ENCODE peak calls at places on chromosomes 6 and 20, in seven cellular contexts. V, P, I, Q, K, O and G are unnamed samples.

GRCh38 chr6:71072508-71072907 is 115.6 kb upstream of the B3GAT2 start:
- DNase-seq in K (no peak), O (no peak), I (no peak), V (no peak), Q (no peak), P (no peak), G (no peak)

GRCh38 chr6:49462599-49462926 is 490 bp downstream of the MMUT start:
- DNase-seq in V (no peak), K (no peak), I (no peak), Q (no peak), O (no peak), P (no peak), G (peak; percentile 19)

GRCh38 chr20:5696011-5696559 is 54.1 kb upstream of the SHLD1 start:
- DNase-seq in O (no peak), V (no peak), P (no peak), I (no peak), Q (no peak), K (no peak), G (no peak)

GRCh38 chr20:62759981-62760431 is 36.3 kb upstream of the MRGBP start:
- DNase-seq in K (no peak), I (no peak), O (no peak), V (no peak), P (no peak), Q (no peak), G (no peak)

GRCh38 chr20:19662638-19662995 is 95.4 kb upstream of the RIN2 start:
- DNase-seq in K (no peak), V (no peak), O (no peak), P (no peak), I (no peak), Q (no peak), G (no peak)

GRCh38 chr20:31869942-31870702 is at the start of the genes DUSP15 and TTLL9:
- DNase-seq in V (no peak), P (no peak), O (peak; percentile 39), Q (no peak), K (no peak), I (no peak), G (peak; percentile 64)

GRCh38 chr6:142361765-142362540 is 60.1 kb downstream of the ADGRG6 start:
- DNase-seq in P (no peak), I (no peak), V (no peak), O (no peak), Q (no peak), K (no peak), G (no peak)

GRCh38 chr6:1477432-1478090 is 88.2 kb downstream of the FOXF2 start:
- DNase-seq in I (no peak), Q (no peak), V (no peak), K (no peak), O (no peak), P (no peak), G (peak; percentile 72)

GRCh38 chr6:130620338-130620781 is 206.8 kb upstream of the SMLR1 start:
- DNase-seq in Q (no peak), V (no peak), P (no peak), K (no peak), I (no peak), O (no peak), G (no peak)

GRCh38 chr20:58547527-58548475 is 32.6 kb upstream of the APCDD1L start:
- DNase-seq in I (no peak), Q (no peak), O (no peak), V (no peak), K (no peak), P (no peak), G (no peak)

GRCh38 chr20:5570442-5570841 is 179.8 kb upstream of the SHLD1 start:
- DNase-seq in O (no peak), Q (no peak), K (no peak), V (no peak), P (no peak), I (no peak), G (no peak)

GRCh38 chr6:53326372-53327016 is 22.3 kb downstream of the ELOVL5 start:
- DNase-seq in V (no peak), I (no peak), K (no peak), Q (no peak), O (no peak), P (no peak), G (no peak)

GRCh38 chr6:43120938-43121913 is 45.1 kb downstream of the PTK7 start:
- DNase-seq in I (no peak), K (no peak), Q (no peak), P (no peak), O (peak; percentile 56), V (no peak), G (peak; percentile 36)

GRCh38 chr6:449486-450419 is 58.2 kb downstream of the IRF4 start:
- DNase-seq in I (no peak), P (no peak), Q (no peak), K (no peak), V (no peak), O (no peak), G (no peak)

GRCh38 chr20:32528291-32528891 is 56.7 kb downstream of the NOL4L start:
- DNase-seq in K (no peak), V (no peak), I (peak; percentile 86), Q (peak; percentile 71), P (no peak), O (peak; percentile 73), G (peak; percentile 64)

GRCh38 chr6:169183233-169183632 is 70.4 kb downstream of the THBS2 start:
- DNase-seq in V (no peak), Q (no peak), O (no peak), K (no peak), P (no peak), I (no peak), G (no peak)

GRCh38 chr6:48474764-48475674 is 364.0 kb upstream of the PTCHD4 start:
- DNase-seq in V (no peak), P (no peak), Q (no peak), I (no peak), O (no peak), K (no peak), G (no peak)

GRCh38 chr20:57000441-57000968 is 265.9 kb downstream of the BMP7 start:
- DNase-seq in K (no peak), I (no peak), V (no peak), O (no peak), P (no peak), Q (no peak), G (no peak)

GRCh38 chr6:100464910-100465700 is at the start of gene SIM1:
- DNase-seq in K (no peak), V (no peak), Q (peak; percentile 47), I (peak; percentile 75), O (peak; percentile 46), P (no peak), G (peak; percentile 76)

GRCh38 chr6:134168580-134169223 is 116.3 kb upstream of the SLC2A12 start:
- DNase-seq in V (no peak), P (no peak), Q (no peak), O (no peak), K (no peak), I (no peak), G (no peak)

GRCh38 chr20:58251979-58252591 is 23.6 kb upstream of the ANKRD60 start:
- DNase-seq in K (no peak), O (no peak), V (no peak), P (no peak), I (no peak), Q (no peak), G (no peak)